ENCODE peak calls at places on chromosomes 4 and X, in eight cellular contexts. T is pancreas; I is activated naive CD4-positive, alpha-beta T cell treated with Interleukin-2 at 50 U/mL for 16 hours; R is T follicular helper cell; Q is RPMI8226; A is fibroblast of the aortic adventitia; B is anterior cingulate cortex; E is CD8-positive, alpha-beta memory T cell. L is an unnamed sample.

GRCh38 chrX:21725498-21725897 is 32.4 kb downstream of the SMPX start:
- DNase-seq in R (no peak), A (peak), Q (no peak), I (no peak), T (no peak), E (no peak), B (peak), L (peak)

GRCh38 chr4:95410387-95411005 is 138.3 kb downstream of the UNC5C start:
- DNase-seq in I (no peak), B (peak), R (no peak), T (no peak), A (no peak), E (no peak), Q (no peak), L (no peak)

GRCh38 chr4:13089659-13089998 is 394.5 kb downstream of the RAB28 start:
- DNase-seq in B (no peak), A (no peak), Q (no peak), T (no peak), E (no peak), R (no peak), I (no peak), L (no peak)

GRCh38 chr4:71333960-71334951 is 4.6 kb upstream of the SLC4A4 start:
- DNase-seq in E (no peak), Q (no peak), T (peak), I (no peak), B (no peak), R (no peak), A (peak), L (no peak)

GRCh38 chr4:53653484-53654053 is 62.3 kb upstream of the LNX1 start:
- DNase-seq in T (peak), R (no peak), A (peak), B (no peak), I (no peak), E (no peak), Q (peak), L (no peak)

GRCh38 chrX:102067966-102068723 is 57.3 kb upstream of the TCEAL2 start:
- DNase-seq in Q (peak), T (no peak), B (peak), E (peak), R (no peak), A (peak), I (peak), L (peak)

GRCh38 chrX:151796576-151796975 is 62.0 kb downstream of the CNGA2 start:
- DNase-seq in B (no peak), T (no peak), Q (no peak), R (no peak), I (no peak), E (no peak), A (no peak), L (no peak)

GRCh38 chrX:151790421-151791160 is 56.0 kb downstream of the CNGA2 start:
- DNase-seq in T (no peak), I (no peak), R (no peak), Q (no peak), A (peak), B (no peak), E (no peak), L (no peak)

GRCh38 chr4:101114936-101115372 is 232.4 kb downstream of the PPP3CA start:
- DNase-seq in A (peak), E (no peak), Q (no peak), I (no peak), R (no peak), T (no peak), B (peak), L (no peak)

GRCh38 chr4:47705326-47705981 is 132.4 kb downstream of the CORIN start:
- DNase-seq in I (no peak), Q (peak), B (no peak), A (peak), T (no peak), R (no peak), E (no peak), L (no peak)

GRCh38 chr4:42268824-42269223 is 116.4 kb upstream of the BEND4 start:
- DNase-seq in T (no peak), A (no peak), B (no peak), I (no peak), R (no peak), E (no peak), Q (no peak), L (no peak)

GRCh38 chr4:33160126-33160525 is 2440.0 kb downstream of the PCDH7 start:
- DNase-seq in T (no peak), Q (peak), A (peak), B (no peak), R (no peak), I (no peak), E (no peak), L (no peak)

GRCh38 chrX:37813570-37813969 is 33.7 kb downstream of the CYBB start:
- DNase-seq in E (no peak), Q (no peak), I (no peak), B (no peak), R (no peak), T (no peak), A (no peak), L (peak)

GRCh38 chrX:144219035-144219434 is 335.2 kb downstream of the UBE2NL start:
- DNase-seq in T (peak), E (no peak), A (no peak), B (no peak), Q (no peak), I (no peak), R (no peak), L (no peak)

GRCh38 chrX:78199851-78200250 is 60.4 kb upstream of the TAF9B start:
- DNase-seq in R (no peak), Q (peak), E (no peak), A (peak), B (no peak), T (no peak), I (peak), L (no peak)

GRCh38 chr4:182145360-182145905 is 97.8 kb upstream of the TENM3 start:
- DNase-seq in T (no peak), A (peak), Q (no peak), E (no peak), B (no peak), R (no peak), I (no peak), L (no peak)

GRCh38 chr4:38468491-38468890 is 195.5 kb upstream of the KLF3 start:
- DNase-seq in E (no peak), Q (no peak), A (no peak), B (no peak), I (no peak), R (no peak), T (no peak), L (no peak)

GRCh38 chr4:182404371-182404770 is 161.2 kb downstream of the TENM3 start:
- DNase-seq in I (no peak), T (no peak), R (no peak), E (no peak), A (no peak), Q (no peak), B (no peak), L (no peak)

GRCh38 chrX:124249345-124249744 is 83.1 kb upstream of the TEX13D start:
- DNase-seq in Q (no peak), R (no peak), E (no peak), I (no peak), A (no peak), T (no peak), B (no peak), L (no peak)